ENCODE peak calls at places on chromosome 9, in eight cellular contexts. Q, K, W, V, C, Z, A and I are unnamed samples.

GRCh38 chr9:81456431-81456970 is 232.8 kb downstream of the TLE1 start:
- DNase-seq in Q (no peak), K (no peak), W (no peak), V (peak; percentile 14), C (no peak), Z (no peak), A (no peak), I (no peak)

GRCh38 chr9:123377211-123377971 is 21.4 kb downstream of the CRB2 start:
- DNase-seq in Q (no peak), K (no peak), W (peak; percentile 35), V (no peak), C (no peak), Z (no peak), A (no peak), I (no peak)

GRCh38 chr9:118829334-118829733 is 539.9 kb downstream of the BRINP1 start:
- DNase-seq in Q (no peak), K (no peak), W (no peak), V (peak; percentile 16), C (no peak), Z (no peak), A (no peak), I (no peak)

GRCh38 chr9:128245293-128246151 is 30.3 kb downstream of the GOLGA2 start:
- DNase-seq in Q (peak; percentile 78), K (peak; percentile 78), W (peak; percentile 60), V (peak; percentile 78), C (peak; percentile 81), Z (no peak), A (no peak), I (no peak)

GRCh38 chr9:128057724-128058409 is 9.3 kb downstream of the NAIF1 start:
- DNase-seq in Q (no peak), K (no peak), W (no peak), V (no peak), C (no peak), Z (no peak), A (peak; percentile 46), I (no peak)

GRCh38 chr9:130302785-130303612 is 37.4 kb downstream of the HMCN2 start:
- DNase-seq in Q (no peak), K (peak; percentile 37), W (no peak), V (no peak), C (peak; percentile 48), Z (no peak), A (no peak), I (no peak)

GRCh38 chr9:137286980-137287383 is 9.5 kb downstream of the TOR4A start:
- DNase-seq in Q (no peak), K (no peak), W (peak; percentile 40), V (peak; percentile 74), C (peak; percentile 66), Z (peak; percentile 76), A (peak; percentile 82), I (no peak)

GRCh38 chr9:121206516-121207370 is 5.1 kb upstream of the RAB14 start:
- DNase-seq in Q (no peak), K (no peak), W (no peak), V (peak; percentile 54), C (peak; percentile 42), Z (no peak), A (peak; percentile 51), I (no peak)

GRCh38 chr9:36503172-36504153 is 69.2 kb upstream of the MELK start:
- DNase-seq in Q (no peak), K (no peak), W (no peak), V (peak; percentile 6), C (no peak), Z (no peak), A (peak; percentile 40), I (no peak)

GRCh38 chr9:18746631-18747030 is 272.7 kb downstream of the ADAMTSL1 start:
- DNase-seq in Q (no peak), K (no peak), W (no peak), V (no peak), C (no peak), Z (no peak), A (no peak), I (no peak)

GRCh38 chr9:37876376-37876775 is 27.6 kb downstream of the SLC25A51 start:
- DNase-seq in Q (no peak), K (no peak), W (no peak), V (no peak), C (no peak), Z (no peak), A (no peak), I (no peak)

GRCh38 chr9:135152608-135153337 is 65.3 kb downstream of the OLFM1 start:
- DNase-seq in Q (no peak), K (no peak), W (no peak), V (no peak), C (no peak), Z (no peak), A (no peak), I (no peak)

GRCh38 chr9:91036826-91037510 is 235.3 kb downstream of the SYK start:
- DNase-seq in Q (peak; percentile 93), K (peak; percentile 82), W (peak; percentile 83), V (peak; percentile 95), C (peak; percentile 86), Z (peak; percentile 90), A (peak; percentile 46), I (no peak)

GRCh38 chr9:34540826-34541225 is 18.0 kb upstream of the ENHO start:
- DNase-seq in Q (peak; percentile 25), K (no peak), W (no peak), V (peak; percentile 81), C (no peak), Z (no peak), A (no peak), I (no peak)

GRCh38 chr9:112299514-112299913 is 33.9 kb downstream of the PTBP3 start:
- DNase-seq in Q (no peak), K (no peak), W (no peak), V (peak; percentile 45), C (no peak), Z (no peak), A (no peak), I (no peak)

GRCh38 chr9:126152622-126153362 is 173.8 kb upstream of the MVB12B start:
- DNase-seq in Q (no peak), K (no peak), W (no peak), V (no peak), C (no peak), Z (no peak), A (no peak), I (no peak)

GRCh38 chr9:9949948-9950347 is 662.9 kb downstream of the PTPRD start:
- DNase-seq in Q (no peak), K (no peak), W (no peak), V (no peak), C (no peak), Z (no peak), A (no peak), I (no peak)

GRCh38 chr9:77793909-77794308 is 145.8 kb upstream of the GNA14 start:
- DNase-seq in Q (no peak), K (no peak), W (no peak), V (peak; percentile 53), C (no peak), Z (no peak), A (no peak), I (no peak)

GRCh38 chr9:95874989-95875304 is 544 bp upstream of the ERCC6L2 start:
- DNase-seq in Q (peak; percentile 79), K (peak; percentile 80), W (peak; percentile 77), V (no peak), C (peak; percentile 83), Z (peak; percentile 76), A (peak; percentile 74), I (peak; percentile 32)

GRCh38 chr9:100674419-100675122 is 96.7 kb downstream of the CAVIN4 start:
- DNase-seq in Q (no peak), K (no peak), W (no peak), V (no peak), C (no peak), Z (no peak), A (no peak), I (no peak)

DNA sequence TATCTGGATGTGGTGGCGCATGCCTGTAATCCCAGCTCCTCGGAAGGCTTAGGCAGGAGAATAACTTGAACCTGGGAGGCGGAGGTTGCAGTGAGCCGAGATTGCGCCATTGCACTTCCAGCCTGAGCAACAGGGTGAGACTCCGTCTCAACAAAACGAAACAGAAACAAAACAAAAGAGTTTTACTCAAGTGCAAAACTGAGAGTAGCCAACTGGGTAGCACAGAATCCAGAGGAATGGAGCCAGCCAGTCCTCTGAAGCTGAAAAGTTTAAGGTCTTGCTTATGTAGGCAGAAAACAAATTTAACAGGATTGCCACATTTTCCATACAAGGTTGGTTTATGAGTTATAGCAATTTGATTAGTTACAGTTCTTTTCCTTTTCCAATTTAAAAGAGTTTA is 32.0 kb downstream of the SPIN1 start:
- DNase-seq in Q (no peak), K (no peak), W (no peak), V (peak; percentile 21), C (no peak), Z (no peak), A (no peak), I (no peak)
- H3K9me3 ChIP-seq in Q (peaks cover 7% of the 10 kb centered on the region), K (peaks cover 18% of the 10 kb centered on the region), W (no peaks in the 10 kb centered on the region), V (peaks cover 47% of the 10 kb centered on the region), C (peaks cover 3% of the 10 kb centered on the region), Z (no peaks in the 10 kb centered on the region), A (peaks cover 25% of the 10 kb centered on the region), I (peaks cover 9% of the 10 kb centered on the region)

DNA sequence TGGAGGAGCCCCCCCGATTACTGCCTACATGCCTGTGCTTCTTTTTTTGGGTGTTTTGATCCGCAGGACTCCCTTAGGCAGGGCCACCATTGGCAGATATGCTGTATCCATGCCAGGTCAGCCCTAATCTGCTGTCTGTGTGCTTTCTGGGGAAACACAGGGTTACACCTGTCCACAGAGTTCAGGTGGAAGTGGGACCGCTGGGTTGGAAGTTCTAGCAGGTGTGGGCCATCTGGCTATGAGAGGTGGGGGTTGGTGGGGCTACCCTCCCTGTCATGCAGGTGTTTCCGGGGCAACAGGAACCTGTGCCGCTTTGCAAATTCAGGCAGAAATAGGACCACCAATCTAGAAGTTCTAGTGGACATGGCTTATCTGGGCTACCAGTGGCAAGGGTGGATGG is 17.0 kb downstream of the IFNE start:
- DNase-seq in Q (no peak), K (no peak), W (no peak), V (no peak), C (no peak), Z (no peak), A (no peak), I (no peak)
- H3K9me3 ChIP-seq in Q (no peaks in the 10 kb centered on the region), K (peaks cover 5% of the 10 kb centered on the region), W (no peaks in the 10 kb centered on the region), V (peaks cover 10% of the 10 kb centered on the region), C (no peaks in the 10 kb centered on the region), Z (no peaks in the 10 kb centered on the region), A (no peaks in the 10 kb centered on the region), I (no peaks in the 10 kb centered on the region)

DNA sequence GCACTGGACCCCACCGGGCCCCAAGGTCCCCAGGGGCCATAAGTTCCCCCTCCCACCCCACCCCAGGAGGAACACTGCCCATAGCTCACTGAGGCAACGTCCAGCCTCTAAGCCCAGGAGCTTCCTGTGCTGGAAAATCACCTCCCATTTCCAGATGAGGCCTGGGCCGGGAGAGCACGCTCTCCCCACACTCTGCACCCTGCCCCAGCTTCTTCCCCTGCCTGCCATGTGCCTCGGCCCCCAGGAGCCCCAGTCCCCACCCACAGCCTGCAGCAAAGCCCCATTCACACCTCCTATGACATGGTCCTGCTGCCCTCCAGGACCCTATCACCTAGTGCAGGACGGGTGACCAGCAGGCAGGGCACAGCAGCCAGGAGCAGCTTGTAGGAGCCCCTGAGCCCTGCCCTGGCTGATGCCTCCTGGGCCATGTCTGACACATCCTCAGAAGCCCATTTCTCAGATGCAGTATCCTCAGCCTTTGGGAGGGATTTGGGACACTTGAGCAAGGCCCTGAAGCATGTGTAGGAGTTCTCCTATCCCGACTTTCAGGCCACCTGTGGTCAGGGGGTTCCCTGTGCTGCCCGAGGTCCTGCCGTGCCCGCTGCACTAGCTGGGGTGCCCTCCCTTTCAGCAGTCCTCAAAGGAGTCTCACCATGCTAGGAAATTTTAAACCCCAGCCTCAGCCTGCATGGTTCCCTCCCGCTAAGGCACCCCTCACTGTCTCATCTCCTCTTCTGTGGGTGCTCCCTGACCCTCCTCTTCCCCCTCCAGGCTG is 119.4 kb upstream of the FOXD4L5 start:
- DNase-seq in Q (peak; percentile 26), K (no peak), W (peak; percentile 13), V (no peak), C (no peak), Z (no peak), A (no peak), I (no peak)
- H3K9me3 ChIP-seq in Q (no peaks in the 10 kb centered on the region), K (no peaks in the 10 kb centered on the region), W (no peaks in the 10 kb centered on the region), V (no peaks in the 10 kb centered on the region), C (no peaks in the 10 kb centered on the region), Z (no peaks in the 10 kb centered on the region), A (no peaks in the 10 kb centered on the region), I (no peaks in the 10 kb centered on the region)

GRCh38 chr9:102507044-102507687 is 488.0 kb upstream of the CYLC2 start:
- DNase-seq in Q (no peak), K (no peak), W (no peak), V (no peak), C (no peak), Z (no peak), A (no peak), I (no peak)
- H3K9me3 ChIP-seq in Q (no peaks in the 10 kb centered on the region), K (no peaks in the 10 kb centered on the region), W (no peaks in the 10 kb centered on the region), V (peaks cover 2% of the 10 kb centered on the region), C (no peaks in the 10 kb centered on the region), Z (no peaks in the 10 kb centered on the region), A (peaks cover 19% of the 10 kb centered on the region), I (no peaks in the 10 kb centered on the region)